ENCODE peak calls at places on chromosomes 3 and 15, in ten cellular contexts. E is foreskin fibroblast; Y is colonic mucosa; B is kidney epithelial cell; O is mammary epithelial cell; A is heart right ventricle; S is GM23338; Q is CD8-positive, alpha-beta T cell; M is hepatocyte; F is MM.1S. W is an unnamed sample.

GRCh38 chr15:89195836-89196235 is 25.5 kb downstream of the RLBP1 start:
- DNase-seq in E (peak), Y (no peak), B (no peak), O (no peak), A (no peak), S (no peak), Q (no peak), M (no peak), F (no peak), W (peak)

GRCh38 chr15:100764778-100765457 is 114.7 kb upstream of the ALDH1A3 start:
- DNase-seq in E (peak), Y (no peak), B (no peak), O (no peak), A (no peak), S (no peak), Q (no peak), M (peak), F (no peak), W (peak)

GRCh38 chr3:55721716-55722484 is 234.8 kb upstream of the WNT5A start:
- DNase-seq in E (peak), Y (peak), B (no peak), O (peak), A (peak), S (peak), Q (no peak), M (peak), F (peak), W (peak)

GRCh38 chr3:168165390-168166269 is 69.9 kb upstream of the GOLIM4 start:
- DNase-seq in E (peak), Y (peak), B (peak), O (peak), A (no peak), S (peak), Q (no peak), M (peak), F (peak), W (peak)

GRCh38 chr3:29240248-29240647 is 40.6 kb upstream of the RBMS3 start:
- DNase-seq in E (peak), Y (no peak), B (peak), O (peak), A (no peak), S (peak), Q (no peak), M (no peak), F (no peak), W (peak)

GRCh38 chr15:68186671-68187397 is 18.3 kb downstream of the CALML4 start:
- DNase-seq in E (peak), Y (no peak), B (no peak), O (no peak), A (no peak), S (no peak), Q (no peak), M (no peak), F (no peak), W (peak)

GRCh38 chr3:18345015-18345367 is 80.1 kb downstream of the SATB1 start:
- DNase-seq in E (no peak), Y (no peak), B (no peak), O (no peak), A (no peak), S (peak), Q (no peak), M (no peak), F (no peak), W (no peak)

GRCh38 chr3:171068658-171069057 is 42.1 kb upstream of the SLC2A2 start:
- DNase-seq in E (no peak), Y (no peak), B (no peak), O (no peak), A (no peak), S (no peak), Q (no peak), M (no peak), F (no peak), W (no peak)

GRCh38 chr3:190269096-190269495 is 53.1 kb downstream of the CLDN1 start:
- DNase-seq in E (no peak), Y (no peak), B (no peak), O (no peak), A (no peak), S (no peak), Q (no peak), M (no peak), F (no peak), W (no peak)

GRCh38 chr3:18951333-18951732 is 197.0 kb upstream of the KCNH8 start:
- DNase-seq in E (no peak), Y (no peak), B (no peak), O (no peak), A (no peak), S (no peak), Q (no peak), M (no peak), F (no peak), W (no peak)

GRCh38 chr3:40262331-40262730 is 47.2 kb upstream of the EIF1B start:
- DNase-seq in E (no peak), Y (no peak), B (no peak), O (no peak), A (no peak), S (no peak), Q (no peak), M (no peak), F (no peak), W (no peak)

GRCh38 chr3:171758109-171758508 is 52.2 kb downstream of the PLD1 start:
- DNase-seq in E (no peak), Y (no peak), B (no peak), O (peak), A (no peak), S (no peak), Q (no peak), M (no peak), F (no peak), W (no peak)

GRCh38 chr15:73600413-73601050 is 32.7 kb downstream of the NPTN start:
- DNase-seq in E (no peak), Y (no peak), B (no peak), O (no peak), A (no peak), S (no peak), Q (no peak), M (peak), F (no peak), W (no peak)

GRCh38 chr15:85646538-85647091 is 148.1 kb downstream of the KLHL25 start:
- DNase-seq in E (peak), Y (no peak), B (peak), O (peak), A (no peak), S (no peak), Q (peak), M (no peak), F (no peak), W (peak)

GRCh38 chr3:72230774-72231379 is 445.9 kb upstream of the PROK2 start:
- DNase-seq in E (peak), Y (no peak), B (no peak), O (no peak), A (no peak), S (no peak), Q (no peak), M (no peak), F (no peak), W (no peak)

GRCh38 chr15:31586841-31587240 is 260.2 kb downstream of the KLF13 start:
- DNase-seq in E (no peak), Y (no peak), B (no peak), O (peak), A (no peak), S (no peak), Q (no peak), M (no peak), F (no peak), W (no peak)

GRCh38 chr3:113600418-113601185 is 68.2 kb downstream of the SIDT1 start:
- DNase-seq in E (no peak), Y (no peak), B (no peak), O (no peak), A (no peak), S (no peak), Q (no peak), M (no peak), F (no peak), W (no peak)

GRCh38 chr15:47553933-47554332 is 163.4 kb upstream of the SEMA6D start:
- DNase-seq in E (no peak), Y (peak), B (no peak), O (no peak), A (no peak), S (no peak), Q (no peak), M (no peak), F (no peak), W (no peak)

GRCh38 chr3:46671541-46672348 is 21.7 kb downstream of the ALS2CL start:
- DNase-seq in E (no peak), Y (no peak), B (no peak), O (no peak), A (peak), S (no peak), Q (no peak), M (no peak), F (no peak), W (no peak)

GRCh38 chr3:10753964-10754363 is 62.1 kb upstream of the SLC6A11 start:
- DNase-seq in E (peak), Y (peak), B (no peak), O (peak), A (peak), S (peak), Q (peak), M (peak), F (peak), W (peak)

GRCh38 chr3:5096368-5096767 is 25.7 kb upstream of the ARL8B start:
- DNase-seq in E (no peak), Y (no peak), B (no peak), O (no peak), A (no peak), S (no peak), Q (no peak), M (no peak), F (no peak), W (peak)

GRCh38 chr3:5093786-5094185 is 28.3 kb upstream of the ARL8B start:
- DNase-seq in E (no peak), Y (no peak), B (no peak), O (no peak), A (no peak), S (no peak), Q (no peak), M (no peak), F (no peak), W (peak)

GRCh38 chr3:5092018-5092417 is 30.1 kb upstream of the ARL8B start:
- DNase-seq in E (no peak), Y (no peak), B (no peak), O (peak), A (no peak), S (no peak), Q (no peak), M (no peak), F (no peak), W (no peak)

GRCh38 chr3:5098346-5098745 is 23.7 kb upstream of the ARL8B start:
- DNase-seq in E (no peak), Y (no peak), B (no peak), O (no peak), A (no peak), S (no peak), Q (no peak), M (no peak), F (no peak), W (no peak)

GRCh38 chr3:5095879-5096278 is 26.2 kb upstream of the ARL8B start:
- DNase-seq in E (peak), Y (no peak), B (no peak), O (no peak), A (peak), S (peak), Q (no peak), M (peak), F (no peak), W (peak)
- H3K4me3 ChIP-seq in E (peak), Y (no peak), B (no peak), O (no peak), A (peak), S (peak), Q (no peak), M (no peak), F (no peak), W (peak)

GRCh38 chr15:29097168-29097567 is 172.5 kb downstream of the NSMCE3 start:
- DNase-seq in E (no peak), Y (no peak), B (no peak), O (no peak), A (no peak), S (peak), Q (no peak), M (no peak), F (no peak), W (no peak)
- TF ChIP-seq CTCF in E (no peak), Y (no peak), B (no peak), O (no peak), A (no peak), S (no peak), Q (no peak), M (no peak), F (no peak), W (no peak)

GRCh38 chr3:122982202-122983185 is 45.1 kb downstream of the SEMA5B start:
- DNase-seq in E (no peak), Y (peak), B (no peak), O (no peak), A (peak), S (peak), Q (no peak), M (no peak), F (no peak), W (no peak)
- H3K4me3 ChIP-seq in E (no peak), Y (no peak), B (no peak), O (no peak), A (no peak), S (no peak), Q (no peak), M (no peak), F (no peak), W (no peak)

DNA sequence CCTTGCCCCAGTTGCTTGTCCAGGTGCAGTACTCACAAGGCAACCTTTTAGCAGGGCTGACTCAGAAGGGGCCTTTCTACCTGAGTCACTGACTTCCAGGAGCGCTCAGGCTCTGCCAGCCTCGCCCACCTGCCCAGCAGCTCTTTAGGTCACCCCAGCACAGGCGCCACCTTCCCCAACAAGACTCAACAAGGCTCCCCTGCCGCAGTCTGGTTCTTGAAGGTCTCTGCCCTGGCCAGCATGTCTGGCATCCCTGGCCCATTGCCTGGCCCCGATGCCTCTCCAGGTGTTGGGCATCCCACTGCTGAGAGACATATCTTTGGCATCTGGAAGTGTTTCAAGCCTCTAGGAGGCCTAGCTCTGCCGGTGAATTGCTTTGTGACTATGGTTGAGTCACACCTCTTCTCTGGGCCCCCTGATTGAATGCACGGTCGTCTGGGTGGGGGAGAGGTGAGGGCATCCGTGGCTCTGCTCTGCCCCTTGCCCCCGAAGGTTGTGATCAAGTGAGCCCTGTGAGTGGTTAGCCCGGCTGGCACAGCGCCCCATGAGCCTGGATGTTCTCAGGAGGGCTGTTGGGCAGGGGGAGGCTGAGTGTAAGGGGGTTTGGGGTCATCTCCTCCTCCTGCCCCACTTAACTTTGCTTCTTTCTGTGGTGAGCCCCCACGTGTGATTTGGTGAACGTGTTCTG is 21.6 kb downstream of the SNX33 start:
- DNase-seq in E (peak), Y (no peak), B (peak), O (peak), A (no peak), S (no peak), Q (no peak), M (no peak), F (no peak), W (no peak)
- TF ChIP-seq CTCF in E (no peak), Y (no peak), B (no peak), O (no peak), A (no peak), S (no peak), Q (no peak), M (no peak), F (no peak), W (no peak)

DNA sequence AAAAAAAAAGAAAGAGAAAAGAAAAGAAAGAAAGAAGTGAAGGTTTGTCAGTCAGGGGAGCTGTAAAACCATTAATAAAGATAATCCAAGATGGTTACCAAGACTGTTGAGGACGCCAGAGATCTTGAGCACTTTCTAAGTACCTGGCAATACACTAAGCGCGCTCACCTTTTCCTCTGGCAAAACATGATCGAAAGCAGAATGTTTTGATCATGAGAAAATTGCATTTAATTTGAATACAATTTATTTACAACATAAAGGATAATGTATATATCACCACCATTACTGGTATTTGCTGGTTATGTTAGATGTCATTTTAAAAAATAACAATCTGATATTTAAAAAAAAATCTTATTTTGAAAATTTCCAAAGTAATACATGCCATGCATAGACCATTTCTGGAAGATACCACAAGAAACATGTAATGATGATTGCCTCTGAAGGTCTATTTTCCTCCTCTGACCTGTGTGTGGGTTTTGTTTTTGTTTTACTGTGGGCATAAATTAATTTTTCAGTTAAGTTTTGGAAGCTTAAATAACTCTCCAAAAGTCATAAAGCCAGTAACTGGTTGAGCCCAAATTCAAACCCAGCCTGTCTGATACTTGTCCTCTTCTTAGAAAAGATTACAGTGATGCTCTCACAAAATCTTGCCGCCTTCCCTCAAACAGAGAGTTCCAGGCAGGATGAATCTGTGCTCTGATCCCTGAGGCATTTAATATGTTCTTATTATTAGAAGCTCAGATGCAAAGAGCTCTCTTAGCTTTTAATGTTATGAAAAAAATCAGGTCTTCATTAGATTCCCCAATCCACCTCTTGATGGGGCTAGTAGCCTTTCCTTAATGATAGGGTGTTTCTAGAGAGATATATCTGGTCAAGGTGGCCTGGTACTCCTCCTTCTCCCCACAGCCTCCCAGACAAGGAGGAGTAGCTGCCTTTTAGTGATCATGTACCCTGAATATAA is 2.0 kb downstream of the B2M start:
- DNase-seq in E (peak), Y (no peak), B (no peak), O (peak), A (no peak), S (peak), Q (no peak), M (no peak), F (peak), W (peak)
- H3K4me3 ChIP-seq in E (peak), Y (peak), B (peak), O (peak), A (peak), S (peak), Q (peak), M (peak), F (peak), W (peak)

DNA sequence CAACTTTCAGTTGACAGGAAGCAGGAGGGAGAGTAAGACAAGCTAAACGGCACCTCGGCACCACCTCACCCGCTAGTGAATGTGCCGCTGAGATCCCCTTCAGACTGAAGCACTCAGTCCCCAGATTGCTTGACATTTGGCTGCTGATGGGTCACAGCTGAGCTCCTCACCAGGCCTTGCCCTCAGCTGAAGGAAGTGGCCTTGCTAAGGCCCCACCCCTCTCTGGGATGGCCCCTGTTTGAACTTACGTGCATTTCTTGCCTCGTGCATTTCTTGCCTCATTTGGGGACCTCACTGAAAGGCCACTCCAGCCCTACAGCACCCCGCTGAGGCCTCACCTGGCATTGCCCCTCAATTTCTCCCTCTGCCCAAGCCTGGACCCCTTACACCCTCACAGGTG is 39.8 kb downstream of the EOGT start:
- DNase-seq in E (no peak), Y (no peak), B (no peak), O (no peak), A (no peak), S (peak), Q (no peak), M (no peak), F (no peak), W (peak)
- TF ChIP-seq CTCF in E (no peak), Y (no peak), B (no peak), O (no peak), A (no peak), S (peak), Q (no peak), M (no peak), F (no peak), W (no peak)

GRCh38 chr15:96321422-96322391 is 8.8 kb upstream of the NR2F2 start:
- DNase-seq in E (peak), Y (peak), B (no peak), O (no peak), A (no peak), S (peak), Q (no peak), M (peak), F (no peak), W (peak)
- H3K4me3 ChIP-seq in E (peak), Y (peak), B (peak), O (peak), A (peak), S (peak), Q (no peak), M (peak), F (peak), W (peak)